ENCODE peak calls at places on chromosomes 2 and 18, in five cellular contexts. W is kidney, N is IMR-90, O is GM23248, Y is fibroblast of lung. B is an unnamed sample.
A peak's percentile ranks its signal among the peaks of the same experiment; 100 is the strongest.

GRCh38 chr18:57141208-57142129 is 5.4 kb upstream of the BOD1L2 start:
- DNase-seq in O (no peak), Y (no peak), W (no peak), N (no peak), B (peak; percentile 85)

GRCh38 chr2:86189782-86190416 is 5.4 kb downstream of the IMMT start:
- DNase-seq in N (no peak), O (no peak), Y (no peak), W (no peak), B (no peak)

GRCh38 chr2:72085036-72085435 is 62.6 kb downstream of the CYP26B1 start:
- DNase-seq in W (no peak), N (no peak), O (no peak), Y (no peak), B (no peak)

GRCh38 chr2:237711458-237712150 is 84.2 kb downstream of the LRRFIP1 start:
- DNase-seq in Y (no peak), N (no peak), O (no peak), W (no peak), B (no peak)

GRCh38 chr2:197001921-197002320 is 75.4 kb upstream of the PGAP1 start:
- DNase-seq in W (no peak), O (no peak), N (no peak), Y (no peak), B (no peak)

GRCh38 chr2:105771841-105772240 is 27.1 kb downstream of the NCK2 start:
- DNase-seq in Y (no peak), W (no peak), O (no peak), N (no peak), B (no peak)

GRCh38 chr2:231707625-231708049 is 688 bp upstream of the PTMA start:
- DNase-seq in N (no peak), Y (peak; percentile 54), W (no peak), O (peak; percentile 54), B (peak; percentile 73)

GRCh38 chr2:105750735-105751134 is 6.0 kb downstream of the NCK2 start:
- DNase-seq in Y (no peak), O (no peak), N (no peak), W (no peak), B (no peak)

GRCh38 chr18:79422022-79422782 is 26.5 kb downstream of the NFATC1 start:
- DNase-seq in W (peak; percentile 67), N (peak; percentile 20), O (peak; percentile 90), Y (peak; percentile 18), B (no peak)

GRCh38 chr2:241481687-241482086 is 26.7 kb downstream of the STK25 start:
- DNase-seq in O (no peak), Y (no peak), W (no peak), N (no peak), B (no peak)

GRCh38 chr2:164953279-164953678 is 2.0 kb downstream of the SLC38A11 start:
- DNase-seq in W (no peak), N (no peak), Y (no peak), O (no peak), B (no peak)

GRCh38 chr18:474416-474815 is 26.1 kb downstream of the COLEC12 start:
- DNase-seq in N (no peak), O (no peak), Y (no peak), W (no peak), B (no peak)

GRCh38 chr2:35973132-35973736 is 382.3 kb upstream of the CRIM1 start:
- DNase-seq in O (peak; percentile 57), W (no peak), Y (peak; percentile 27), N (peak; percentile 42), B (no peak)

GRCh38 chr2:205650450-205650849 is 31.9 kb upstream of the NRP2 start:
- DNase-seq in Y (peak; percentile 16), O (peak; percentile 94), W (no peak), N (peak; percentile 61), B (no peak)

GRCh38 chr2:16316456-16317210 is 349.0 kb downstream of the CYRIA start:
- DNase-seq in W (no peak), O (no peak), N (no peak), Y (no peak), B (no peak)

GRCh38 chr2:241852116-241852980 is 6.3 kb downstream of the PDCD1 start:
- DNase-seq in O (no peak), W (peak; percentile 71), N (no peak), Y (no peak), B (no peak)

GRCh38 chr2:70381235-70381634 is 79.4 kb upstream of the FAM136A start:
- DNase-seq in W (no peak), O (peak; percentile 60), N (peak; percentile 2), Y (no peak), B (no peak)

GRCh38 chr18:70380915-70381896 is 92.4 kb downstream of the SOCS6 start:
- DNase-seq in N (no peak), O (no peak), Y (peak; percentile 43), W (no peak), B (peak; percentile 90)

GRCh38 chr2:53901192-53901591 is 41.4 kb upstream of the GPR75 start:
- DNase-seq in Y (no peak), W (no peak), N (no peak), O (no peak), B (no peak)

GRCh38 chr2:44833123-44834069 is 108.1 kb upstream of the SIX3 start:
- DNase-seq in N (peak; percentile 9), O (peak; percentile 20), W (no peak), Y (peak; percentile 9), B (no peak)

GRCh38 chr2:101047075-101047766 is 45.1 kb downstream of the RPL31 start:
- DNase-seq in N (no peak), O (peak; percentile 14), W (peak; percentile 83), Y (no peak), B (no peak)

GRCh38 chr2:98903064-98903355 is 33.0 kb downstream of the CRACDL start:
- DNase-seq in W (peak; percentile 41), N (no peak), O (no peak), Y (no peak), B (no peak)

GRCh38 chr2:54528311-54528945 is 72.3 kb downstream of the SPTBN1 start:
- DNase-seq in O (peak; percentile 52), Y (no peak), W (no peak), N (peak; percentile 60), B (no peak)

GRCh38 chr18:7980661-7981060 is 413.5 kb downstream of the PTPRM start:
- DNase-seq in N (no peak), W (no peak), Y (no peak), O (no peak), B (no peak)

GRCh38 chr2:20585351-20585709 is 65.6 kb downstream of the HS1BP3 start:
- DNase-seq in O (no peak), Y (no peak), N (no peak), W (no peak), B (no peak)

GRCh38 chr2:15968280-15969178 is 28.2 kb downstream of the MYCN start:
- DNase-seq in N (no peak), Y (no peak), O (no peak), W (no peak), B (no peak)

GRCh38 chr2:24050041-24050655 is 607 bp downstream of the FKBP1B start:
- DNase-seq in N (no peak), O (peak; percentile 48), W (peak; percentile 77), Y (peak; percentile 19), B (peak; percentile 28)

GRCh38 chr2:28296243-28296642 is 96.4 kb upstream of the FOSL2 start:
- DNase-seq in Y (peak; percentile 15), N (peak; percentile 87), W (no peak), O (peak; percentile 83), B (no peak)

GRCh38 chr2:241114836-241115235 is 12.7 kb upstream of the MTERF4 start:
- DNase-seq in N (no peak), W (peak; percentile 54), O (no peak), Y (no peak), B (no peak)

GRCh38 chr2:85302106-85302505 is 25.7 kb downstream of the TGOLN2 start:
- DNase-seq in O (no peak), N (peak; percentile 2), W (no peak), Y (no peak), B (no peak)

GRCh38 chr2:172090044-172090946 is 5.0 kb downstream of the DLX1 start:
- DNase-seq in Y (no peak), W (no peak), N (no peak), O (no peak), B (no peak)

GRCh38 chr18:2569338-2570207 is 1.7 kb downstream of the METTL4 start:
- DNase-seq in Y (no peak), W (no peak), O (no peak), N (no peak), B (no peak)

GRCh38 chr2:240702640-240703011 is 11.0 kb downstream of the AQP12A start:
- DNase-seq in Y (no peak), W (peak; percentile 58), N (no peak), O (no peak), B (no peak)

GRCh38 chr2:33246432-33246831 is 230.0 kb upstream of the RASGRP3 start:
- DNase-seq in N (no peak), W (no peak), O (no peak), Y (no peak), B (no peak)

GRCh38 chr2:236177604-236177966 is 9.4 kb upstream of the GBX2 start:
- DNase-seq in O (peak; percentile 75), W (peak; percentile 73), Y (peak; percentile 19), N (peak; percentile 16), B (peak; percentile 56)

GRCh38 chr2:46813680-46814079 is 101.9 kb downstream of the MCFD2 start:
- DNase-seq in Y (no peak), O (no peak), N (no peak), W (no peak), B (no peak)
- H3K9ac ChIP-seq in Y (no peak overlapping the region), O (peak overlapping the region; percentile 68), N (peak overlapping the region; percentile 51), W (no peak overlapping the region), B (no peak overlapping the region)

GRCh38 chr2:224982226-224982625 is 60.0 kb downstream of the DOCK10 start:
- DNase-seq in O (no peak), N (no peak), W (no peak), Y (peak; percentile 66), B (no peak)
- H3K9ac ChIP-seq in O (no peak overlapping the region), N (peak overlapping the region; percentile 15), W (no peak overlapping the region), Y (no peak overlapping the region), B (no peak overlapping the region)

DNA sequence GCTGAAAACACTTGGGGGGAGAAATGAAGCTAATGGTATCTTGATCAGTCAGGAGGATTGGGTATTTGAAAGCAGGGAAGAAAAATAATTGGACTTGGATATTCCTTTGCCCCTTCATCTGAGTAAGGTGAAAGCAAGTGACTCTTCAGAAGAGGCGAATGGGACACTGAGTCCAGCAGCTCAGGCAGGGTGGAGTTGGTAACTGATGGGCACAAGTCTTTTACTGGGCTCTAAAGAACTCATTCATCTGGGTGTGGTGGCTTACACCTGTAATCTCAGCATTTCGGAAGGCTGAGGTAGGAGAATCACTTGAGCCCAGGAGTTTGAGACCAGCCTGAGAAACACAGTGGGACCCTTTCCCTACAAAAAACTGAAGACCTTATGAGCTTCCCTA is 11.2 kb downstream of the CFLAR start:
- DNase-seq in Y (no peak), W (no peak), N (no peak), O (no peak), B (peak; percentile 58)
- H3K9ac ChIP-seq in Y (no peak overlapping the region), W (no peak overlapping the region), N (no peak overlapping the region), O (peak overlapping the region; percentile 80), B (peak overlapping the region; percentile 48)

DNA sequence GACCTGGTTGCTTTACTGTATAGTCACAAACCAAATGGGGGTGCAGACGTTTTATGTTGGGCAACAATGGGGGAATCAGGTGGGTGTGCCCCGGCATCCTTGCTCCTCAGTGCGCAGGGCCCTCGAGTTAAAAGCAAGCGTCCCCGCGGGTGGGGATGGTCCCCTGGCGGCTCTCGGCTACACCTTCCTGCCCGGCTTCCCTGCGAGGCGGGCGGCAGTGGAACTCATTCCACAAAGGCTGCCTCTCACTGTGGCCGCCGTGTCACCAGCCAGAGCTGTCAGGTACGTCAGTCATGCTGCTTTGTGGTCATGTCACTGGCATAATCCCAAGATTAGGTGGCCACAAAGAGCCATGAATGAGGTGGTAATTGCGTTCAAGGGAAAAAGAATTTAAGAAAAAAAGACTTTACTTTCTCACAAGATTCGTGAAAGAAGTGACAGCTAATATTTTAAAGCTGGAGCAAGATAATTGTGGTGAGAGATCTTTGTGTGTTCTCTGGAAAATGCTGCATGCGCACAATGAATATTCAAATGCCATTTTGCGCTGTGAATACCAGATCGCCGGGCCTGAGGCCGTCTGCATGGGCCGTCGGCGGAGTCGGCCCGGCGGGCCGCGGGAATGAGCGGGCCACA is 82.4 kb upstream of the LDLRAD4 start:
- DNase-seq in Y (no peak), W (peak; percentile 72), N (no peak), O (no peak), B (no peak)
- H3K9ac ChIP-seq in Y (no peak overlapping the region), W (no peak overlapping the region), N (no peak overlapping the region), O (peak overlapping the region; percentile 29), B (peak overlapping the region; percentile 92)

B was measured in colonic mucosa.